ENCODE peak calls at places on chromosomes 4 and X, in six cellular contexts. W is PC-3, K is lung, G is HAP-1, V is left ventricle myocardium inferior, R is esophagus squamous epithelium. M is an unnamed sample.

GRCh38 chr4:32684160-32684559 is 1964.0 kb downstream of the PCDH7 start:
- DNase-seq in R (no peak), G (no peak), V (no peak), W (no peak), K (no peak), M (no peak)

GRCh38 chr4:19486400-19486799 is 765.3 kb upstream of the SLIT2 start:
- DNase-seq in V (no peak), W (peak; percentile 53), K (no peak), G (no peak), R (no peak), M (peak; percentile 21)

GRCh38 chr4:101961144-101961543 is 170.6 kb downstream of the BANK1 start:
- DNase-seq in V (no peak), R (no peak), K (no peak), W (no peak), G (no peak), M (peak; percentile 60)

GRCh38 chrX:20315140-20315539 is 48.4 kb upstream of the RPS6KA3 start:
- DNase-seq in W (no peak), R (no peak), V (no peak), K (no peak), G (no peak), M (peak; percentile 85)

GRCh38 chrX:46572295-46572936 is 1.1 kb upstream of the CHST7 start:
- DNase-seq in G (no peak), K (no peak), V (no peak), R (no peak), W (no peak), M (no peak)

GRCh38 chrX:79081895-79082512 is 62.5 kb upstream of the GPR174 start:
- DNase-seq in K (no peak), W (peak; percentile 64), V (no peak), G (peak; percentile 55), R (no peak), M (peak; percentile 25)

GRCh38 chr4:145531193-145531592 is 49.5 kb downstream of the SMAD1 start:
- DNase-seq in G (no peak), V (peak; percentile 28), W (no peak), R (no peak), K (no peak), M (no peak)

GRCh38 chrX:104435249-104435648 is 130.8 kb upstream of the IL1RAPL2 start:
- DNase-seq in G (no peak), R (no peak), K (no peak), V (no peak), W (no peak), M (no peak)

GRCh38 chr4:54439831-54440243 is 210.7 kb downstream of the PDGFRA start:
- DNase-seq in R (no peak), G (no peak), V (peak; percentile 17), K (peak; percentile 44), W (peak; percentile 49), M (no peak)

GRCh38 chr4:5204781-5205180 is 153.5 kb downstream of the STK32B start:
- DNase-seq in R (no peak), K (no peak), G (peak; percentile 75), W (peak; percentile 40), V (no peak), M (no peak)

GRCh38 chr4:15676039-15676438 is 5.6 kb upstream of the FAM200B start:
- DNase-seq in G (no peak), K (no peak), V (no peak), R (no peak), W (no peak), M (no peak)

GRCh38 chrX:153645151-153645550 is 1.9 kb upstream of the DUSP9 start:
- DNase-seq in R (no peak), K (no peak), G (no peak), V (no peak), W (no peak), M (no peak)

GRCh38 chrX:135324463-135324862 is 15.2 kb downstream of the ETDC start:
- DNase-seq in G (no peak), V (no peak), R (no peak), K (no peak), W (peak; percentile 44), M (no peak)

GRCh38 chr4:122118243-122118642 is 33.9 kb upstream of the BLTP1 start:
- DNase-seq in K (no peak), G (no peak), R (no peak), W (no peak), V (no peak), M (no peak)

GRCh38 chr4:39446483-39446841 is 12.3 kb downstream of the RPL9 start:
- DNase-seq in V (no peak), R (no peak), K (no peak), G (no peak), W (no peak), M (no peak)

GRCh38 chrX:101347859-101348451 is 587 bp downstream of the TIMM8A start:
- DNase-seq in R (no peak), K (no peak), W (no peak), G (no peak), V (no peak), M (peak; percentile 12)

GRCh38 chr4:157996061-157996460 is 176.8 kb downstream of the GASK1B start:
- DNase-seq in W (no peak), V (no peak), R (no peak), G (no peak), K (no peak), M (no peak)

GRCh38 chr4:28832445-28832844 is 1887.7 kb upstream of the PCDH7 start:
- DNase-seq in V (no peak), K (no peak), G (no peak), R (no peak), W (no peak), M (no peak)

GRCh38 chrX:144592036-144592435 is 655.3 kb upstream of the SPANXN1 start:
- DNase-seq in G (no peak), R (no peak), W (no peak), V (no peak), K (no peak), M (no peak)

GRCh38 chr4:140675599-140676231 is 80.5 kb downstream of the TBC1D9 start:
- DNase-seq in G (no peak), W (peak; percentile 2), V (no peak), K (no peak), R (no peak), M (peak; percentile 30)

GRCh38 chr4:10733016-10733415 is 48.4 kb upstream of the CLNK start:
- DNase-seq in R (no peak), W (no peak), K (no peak), V (no peak), G (no peak), M (no peak)

GRCh38 chr4:89781321-89781720 is 55.6 kb downstream of the SNCA start:
- DNase-seq in G (no peak), R (no peak), W (no peak), K (no peak), V (no peak), M (peak; percentile 24)

GRCh38 chr4:80189956-80190671 is 7.2 kb upstream of the PRDM8 start:
- DNase-seq in G (no peak), W (no peak), R (no peak), K (no peak), V (no peak), M (no peak)

GRCh38 chr4:80187677-80188076 is 9.6 kb upstream of the PRDM8 start:
- DNase-seq in W (no peak), V (no peak), K (no peak), R (no peak), G (no peak), M (no peak)

GRCh38 chr4:80188801-80189458 is 8.4 kb upstream of the PRDM8 start:
- DNase-seq in K (no peak), W (no peak), R (no peak), V (no peak), G (no peak), M (no peak)

GRCh38 chr4:80189581-80189955 is 7.7 kb upstream of the PRDM8 start:
- DNase-seq in W (no peak), G (no peak), R (no peak), V (no peak), K (no peak), M (no peak)

DNA sequence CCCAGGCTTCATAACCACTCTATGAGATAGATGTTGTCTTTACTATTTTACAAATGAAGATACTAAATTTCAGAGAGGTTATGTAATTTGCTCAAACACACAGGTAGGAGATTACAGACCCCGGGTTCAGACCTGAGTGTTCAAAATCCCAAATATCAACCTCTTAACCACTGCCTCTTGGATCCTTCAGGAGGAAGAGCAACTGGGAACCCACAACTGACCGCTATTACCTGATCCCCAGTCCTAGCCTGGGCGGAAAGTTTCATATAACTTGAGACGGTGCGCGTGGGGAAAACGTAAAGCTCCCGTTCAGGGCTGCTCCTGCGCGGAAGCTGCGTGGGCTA is 8.9 kb upstream of the PRDM8 start:
- DNase-seq in K (no peak), W (no peak), V (no peak), G (no peak), R (no peak), M (no peak)
- H3K27me3 ChIP-seq in K (peaks cover 4% of the 10 kb centered on the region), W (no peaks in the 10 kb centered on the region), V (peaks cover 95% of the 10 kb centered on the region), G (no peaks in the 10 kb centered on the region), R (peaks cover 4% of the 10 kb centered on the region), M (no peaks in the 10 kb centered on the region)

DNA sequence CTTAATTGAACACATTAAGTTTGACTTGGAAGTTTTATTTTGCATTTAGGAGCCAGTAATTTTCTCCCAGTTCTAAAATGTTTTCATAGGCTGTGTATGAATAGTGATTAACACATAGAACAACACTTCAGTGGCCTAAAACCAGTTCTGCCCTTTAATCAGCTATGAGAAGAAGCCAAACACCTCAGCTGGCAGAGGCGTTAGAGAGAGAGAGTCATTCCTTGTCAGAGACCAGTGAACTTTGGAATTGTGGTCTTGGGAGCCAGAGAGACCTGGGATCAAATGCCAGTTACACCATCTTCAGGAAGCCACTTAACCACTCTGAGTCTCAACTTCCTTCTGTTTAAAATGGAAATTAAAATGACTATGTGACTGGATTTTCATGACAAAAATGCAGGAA is 39.3 kb upstream of the PRPS2 start:
- DNase-seq in R (no peak), V (no peak), W (no peak), K (no peak), G (no peak), M (peak; percentile 2)
- H3K27me3 ChIP-seq in R (no peaks in the 10 kb centered on the region), V (no peaks in the 10 kb centered on the region), W (no peaks in the 10 kb centered on the region), K (no peaks in the 10 kb centered on the region), G (no peaks in the 10 kb centered on the region), M (no peaks in the 10 kb centered on the region)

DNA sequence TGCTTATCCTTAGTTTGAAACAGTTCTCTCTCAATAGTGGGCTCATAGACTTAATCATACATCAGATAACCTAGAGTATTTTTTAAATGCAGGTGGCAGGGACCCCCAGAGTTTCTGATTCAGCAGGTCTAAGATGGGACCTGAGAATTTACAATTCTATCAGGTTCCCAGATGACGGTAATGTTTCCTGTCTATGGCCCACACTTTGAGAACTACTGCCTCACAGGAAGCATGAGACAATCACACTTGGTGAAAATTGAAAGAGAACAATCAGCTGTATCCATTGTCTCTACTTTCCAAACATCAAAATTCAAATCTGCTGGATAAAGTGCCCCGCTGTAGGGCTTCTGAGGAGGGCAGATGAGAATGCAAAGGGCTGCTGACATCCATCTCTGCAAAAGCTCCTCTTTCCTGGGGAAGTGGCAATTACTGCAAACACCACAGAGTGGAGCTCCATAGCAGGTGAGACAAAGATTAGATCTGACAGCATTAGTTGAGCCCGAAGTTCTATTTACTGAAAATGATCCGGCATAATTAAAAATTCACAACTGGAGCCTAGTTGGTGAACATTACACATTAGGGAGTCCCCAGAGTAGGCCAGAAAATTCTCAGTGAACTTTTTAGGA is 187.8 kb upstream of the MBNL3 start:
- DNase-seq in K (no peak), W (peak; percentile 33), R (no peak), V (no peak), G (peak; percentile 22), M (peak; percentile 7)
- H3K27me3 ChIP-seq in K (peaks cover 4% of the 10 kb centered on the region), W (no peaks in the 10 kb centered on the region), R (no peaks in the 10 kb centered on the region), V (no peaks in the 10 kb centered on the region), G (no peaks in the 10 kb centered on the region), M (no peaks in the 10 kb centered on the region)

DNA sequence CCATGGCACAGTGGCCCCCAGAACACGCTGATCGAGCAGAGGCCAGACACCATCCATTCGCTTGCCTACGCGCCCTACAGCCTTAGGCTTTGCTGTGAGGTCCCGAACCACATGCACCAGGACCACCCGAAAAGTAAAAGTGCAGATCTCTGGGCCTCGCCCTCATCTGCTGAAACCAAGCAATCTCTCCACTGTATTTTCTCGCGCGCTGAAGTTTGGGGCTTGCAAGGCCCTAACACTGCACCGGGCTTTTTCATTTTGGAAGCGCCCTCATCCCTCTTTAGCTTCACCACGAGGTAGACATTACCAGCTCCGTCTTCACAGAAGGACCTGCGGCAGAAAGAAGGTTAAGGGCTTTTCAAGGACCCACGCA is 21.2 kb downstream of the NKX3-2 start:
- DNase-seq in V (no peak), G (no peak), R (no peak), W (no peak), K (no peak), M (no peak)
- H3K27me3 ChIP-seq in V (peaks cover 100% of the 10 kb centered on the region), G (no peaks in the 10 kb centered on the region), R (peaks cover 31% of the 10 kb centered on the region), W (peaks cover 50% of the 10 kb centered on the region), K (peaks cover 15% of the 10 kb centered on the region), M (peaks cover 63% of the 10 kb centered on the region)

M was measured in bronchial epithelial cell.